ENCODE peak calls at places on chromosomes 1 and 21, in five cellular contexts. J, Q, S, Y and V are unnamed samples. For H3K4me1, the result is how much of the 10 kb centered on the place peaks cover.

GRCh38 chr21:18449586-18449985 is 46.0 kb upstream of the TMPRSS15 start:
- DNase-seq in J (no peak), Q (no peak), S (no peak), Y (no peak), V (no peak)

GRCh38 chr1:55938376-55938850 is 641.0 kb downstream of the PLPP3 start:
- DNase-seq in J (no peak), Q (no peak), S (no peak), Y (peak), V (no peak)

GRCh38 chr1:17342014-17342441 is 30.0 kb upstream of the PADI6 start:
- DNase-seq in J (no peak), Q (no peak), S (no peak), Y (no peak), V (no peak)

GRCh38 chr1:14261395-14261794 is 337.1 kb upstream of the KAZN start:
- DNase-seq in J (no peak), Q (no peak), S (no peak), Y (no peak), V (no peak)

GRCh38 chr1:212030936-212031528 is 4.3 kb downstream of the INTS7 start:
- DNase-seq in J (peak), Q (no peak), S (no peak), Y (no peak), V (no peak)

GRCh38 chr1:65001238-65001792 is 35.0 kb upstream of the JAK1 start:
- DNase-seq in J (peak), Q (peak), S (peak), Y (peak), V (peak)

GRCh38 chr1:222890702-222891101 is 75.9 kb downstream of the DISP1 start:
- DNase-seq in J (no peak), Q (no peak), S (no peak), Y (no peak), V (no peak)

GRCh38 chr1:151059342-151060240 is at the start of gene CDC42SE1:
- DNase-seq in J (peak), Q (peak), S (peak), Y (peak), V (peak)

GRCh38 chr1:206469933-206470691 is at the start of gene IKBKE:
- DNase-seq in J (peak), Q (peak), S (peak), Y (no peak), V (no peak)

GRCh38 chr1:60589916-60590315 is 492.4 kb upstream of the NFIA start:
- DNase-seq in J (no peak), Q (no peak), S (no peak), Y (no peak), V (no peak)

DNA sequence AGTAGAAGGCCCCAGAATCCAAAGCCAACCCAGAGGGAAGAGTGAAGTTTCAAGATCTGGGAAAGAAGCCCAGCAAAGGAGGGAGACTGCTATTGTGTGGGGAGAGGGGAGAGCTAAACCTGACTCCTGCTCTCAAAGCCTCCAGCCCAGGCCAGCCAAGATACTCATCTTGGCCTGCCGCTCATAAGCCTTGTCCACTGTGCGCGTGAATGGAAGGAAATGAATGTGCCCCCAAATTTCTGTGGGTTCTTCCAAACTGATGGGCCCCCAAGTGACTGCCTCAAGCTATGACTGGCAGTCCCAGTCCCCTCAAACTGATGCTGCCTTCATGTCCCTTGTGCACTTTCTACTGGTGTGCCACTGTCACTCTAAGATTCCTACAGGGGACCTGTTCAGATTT is 2.0 kb downstream of the PLXNA2 start:
- DNase-seq in J (no peak), Q (no peak), S (no peak), Y (no peak), V (no peak)
- H3K4me1 ChIP-seq in J (under half), Q (half or more), S (under half), Y (under half), V (half or more)

GRCh38 chr21:39611547-39612190 is 1.1 kb upstream of the B3GALT5 start:
- DNase-seq in J (no peak), Q (no peak), S (no peak), Y (no peak), V (peak)

GRCh38 chr21:39613029-39613934 is 542 bp downstream of the B3GALT5 start:
- DNase-seq in J (no peak), Q (no peak), S (no peak), Y (no peak), V (peak)

GRCh38 chr21:39612233-39613028 is at the start of gene B3GALT5:
- DNase-seq in J (no peak), Q (no peak), S (no peak), Y (no peak), V (peak)

GRCh38 chr21:39620856-39621255 is 8.1 kb downstream of the B3GALT5 start:
- DNase-seq in J (no peak), Q (no peak), S (no peak), Y (no peak), V (no peak)

DNA sequence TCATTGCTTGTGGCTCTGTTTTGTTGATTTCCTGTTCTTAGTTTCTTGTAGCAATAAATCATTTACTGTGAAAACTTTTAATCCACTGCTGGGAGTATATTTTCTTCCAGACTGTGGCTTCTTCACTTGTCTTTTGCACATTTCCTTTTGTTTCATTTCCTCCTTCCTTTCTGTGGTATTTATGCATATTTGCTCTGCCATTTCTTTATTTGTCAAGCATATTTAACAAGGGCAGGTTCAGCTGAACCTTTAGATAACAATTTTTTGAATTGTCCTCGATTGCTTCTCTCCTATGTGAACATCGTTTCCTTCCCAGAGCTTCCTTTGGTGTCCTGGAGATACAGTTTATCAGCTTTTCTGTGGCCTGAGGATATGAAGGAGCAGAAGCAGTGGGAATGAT is 3.6 kb downstream of the B3GALT5 start:
- DNase-seq in J (no peak), Q (no peak), S (no peak), Y (no peak), V (no peak)
- H3K27ac ChIP-seq in J (no peak), Q (no peak), S (no peak), Y (no peak), V (no peak)

DNA sequence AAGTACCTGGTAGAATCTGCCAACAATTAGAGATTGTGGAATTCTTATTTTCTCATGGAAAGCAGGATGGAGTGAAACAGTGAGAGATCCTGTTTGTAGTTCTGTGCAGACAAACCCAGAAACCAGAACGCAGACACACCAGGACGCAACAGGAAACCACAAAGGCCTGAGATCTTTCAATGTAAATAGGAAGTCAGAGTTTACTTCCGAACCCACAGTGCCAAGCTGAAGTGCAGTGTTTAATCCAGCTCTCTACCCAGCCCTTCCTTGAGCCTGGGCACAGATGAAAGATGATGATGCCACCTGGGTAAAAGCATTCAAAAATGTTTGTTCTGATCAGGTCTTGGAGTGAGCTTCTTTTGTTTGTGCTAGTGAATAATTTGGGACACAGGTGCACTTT is 244.2 kb upstream of the HOOK1 start:
- DNase-seq in J (peak), Q (no peak), S (peak), Y (no peak), V (no peak)
- H3K4me3 ChIP-seq in J (no peak), Q (no peak), S (no peak), Y (no peak), V (no peak)

GRCh38 chr21:45428534-45428933 is 23.6 kb downstream of the COL18A1 start:
- DNase-seq in J (no peak), Q (no peak), S (no peak), Y (no peak), V (no peak)
- H3K4me1 ChIP-seq in J (under half), Q (half or more), S (under half), Y (under half), V (half or more)

DNA sequence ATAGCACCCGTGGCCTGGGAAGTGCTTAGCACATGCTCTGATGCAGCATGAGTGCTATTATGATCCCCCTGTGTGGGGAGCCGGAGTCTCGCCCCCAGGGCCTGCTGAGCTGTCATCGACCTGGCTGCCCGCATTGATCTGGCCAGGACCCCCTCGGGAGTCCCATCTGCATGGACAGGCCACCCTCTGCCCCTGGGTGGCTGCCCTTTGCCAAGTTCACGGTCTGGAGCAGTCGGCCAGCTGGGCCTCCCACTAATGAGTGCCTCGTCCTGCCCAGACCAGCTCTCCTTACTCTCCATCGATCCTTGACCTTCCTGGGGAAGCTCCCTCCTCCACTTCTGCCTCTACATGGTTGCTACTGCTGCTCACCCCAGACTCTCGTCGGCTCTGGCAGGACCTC is 121.8 kb upstream of the RUNX3 start:
- DNase-seq in J (no peak), Q (no peak), S (no peak), Y (no peak), V (no peak)
- H3K27ac ChIP-seq in J (no peak), Q (no peak), S (no peak), Y (no peak), V (no peak)

GRCh38 chr1:115456441-115456961 is 118.5 kb upstream of the NGF start:
- DNase-seq in J (peak), Q (no peak), S (no peak), Y (no peak), V (no peak)
- H3K4me3 ChIP-seq in J (no peak), Q (no peak), S (no peak), Y (no peak), V (no peak)

GRCh38 chr1:170592591-170593111 is 60.7 kb downstream of the GORAB start:
- DNase-seq in J (no peak), Q (no peak), S (no peak), Y (no peak), V (no peak)
- H3K4me1 ChIP-seq in J (under half), Q (under half), S (under half), Y (under half), V (under half)

GRCh38 chr1:116130376-116130775 is 19.2 kb downstream of the MAB21L3 start:
- DNase-seq in J (no peak), Q (no peak), S (no peak), Y (no peak), V (peak)

GRCh38 chr1:116131170-116131569 is 20.0 kb downstream of the MAB21L3 start:
- DNase-seq in J (no peak), Q (no peak), S (no peak), Y (no peak), V (no peak)

GRCh38 chr1:116134178-116134773 is 23.1 kb downstream of the MAB21L3 start:
- DNase-seq in J (no peak), Q (no peak), S (no peak), Y (no peak), V (peak)

GRCh38 chr1:116133696-116134095 is 22.5 kb downstream of the MAB21L3 start:
- DNase-seq in J (no peak), Q (no peak), S (no peak), Y (no peak), V (no peak)

DNA sequence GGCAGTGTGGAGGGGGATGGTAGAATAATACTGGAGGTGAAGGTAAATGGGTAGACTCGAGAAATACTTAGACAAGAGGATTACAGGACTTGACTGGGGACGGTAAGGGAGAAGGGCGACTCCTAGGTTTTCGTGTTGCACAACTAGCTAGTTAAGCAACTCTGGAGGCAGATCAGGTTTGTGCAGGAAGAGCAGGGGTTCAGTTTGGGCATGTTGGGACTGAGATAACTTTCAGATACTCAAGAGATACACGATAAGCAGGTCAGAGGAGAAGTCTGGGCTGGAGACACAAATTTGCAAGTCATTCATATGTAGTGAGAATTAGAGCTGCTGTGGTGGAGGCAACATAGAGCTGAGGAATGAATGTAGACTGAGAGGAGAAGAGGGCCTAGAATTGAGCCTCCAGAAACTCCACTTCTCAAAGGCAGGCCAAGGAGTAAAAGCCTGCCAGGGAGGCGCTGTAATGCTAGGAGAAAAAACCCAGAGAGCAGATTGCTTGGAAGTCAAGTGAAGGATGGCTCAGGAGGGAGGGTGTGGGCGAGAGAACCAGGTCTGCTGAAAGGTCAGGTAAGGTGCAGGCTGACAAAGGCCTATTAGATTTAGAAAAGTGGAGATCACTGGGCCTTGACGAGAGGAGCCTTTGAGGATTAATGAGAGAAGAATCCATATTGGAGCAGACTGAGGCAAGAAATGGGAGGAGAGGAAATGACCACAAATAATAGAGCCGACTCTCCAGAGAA is 20.8 kb downstream of the MAB21L3 start:
- DNase-seq in J (no peak), Q (no peak), S (no peak), Y (no peak), V (no peak)
- H3K27ac ChIP-seq in J (no peak), Q (no peak), S (no peak), Y (no peak), V (no peak)

GRCh38 chr21:16196521-16197208 is 466.9 kb downstream of the USP25 start:
- DNase-seq in J (no peak), Q (no peak), S (no peak), Y (no peak), V (no peak)
- H3K4me3 ChIP-seq in J (no peak), Q (peak), S (no peak), Y (peak), V (peak)